ENCODE peak calls at places on chromosome 20, in seven cellular contexts. O is activated CD8-positive, alpha-beta T cell treated with anti-CD3 and anti-CD28 coated beads for 36 hours; P is astrocyte; R is HFFc6; K is progenitor cell of endocrine pancreas; E is nephron progenitor cell; V is stomach. Y is an unnamed sample.

GRCh38 chr20:54510546-54511129 is 35.2 kb downstream of the DOK5 start:
- DNase-seq in K (no peak), P (peak), V (no peak), E (peak), O (no peak), R (no peak), Y (no peak)

GRCh38 chr20:56766528-56766927 is 137.4 kb downstream of the TFAP2C start:
- DNase-seq in V (no peak), R (no peak), E (no peak), P (no peak), K (no peak), O (no peak), Y (no peak)

GRCh38 chr20:35326021-35326731 is 34.0 kb upstream of the FAM83C start:
- DNase-seq in R (no peak), V (peak), P (no peak), O (no peak), K (no peak), E (no peak), Y (no peak)

GRCh38 chr20:54323227-54323734 is 115.4 kb downstream of the PFDN4 start:
- DNase-seq in O (no peak), P (no peak), K (no peak), E (no peak), V (no peak), R (no peak), Y (no peak)

GRCh38 chr20:38201356-38201755 is 36.3 kb upstream of the TGM2 start:
- DNase-seq in P (peak), E (no peak), O (no peak), V (no peak), R (peak), K (no peak), Y (no peak)

GRCh38 chr20:775679-776135 is 7.4 kb upstream of the SLC52A3 start:
- DNase-seq in O (no peak), V (peak), E (no peak), P (no peak), K (no peak), R (no peak), Y (no peak)

GRCh38 chr20:2760381-2761305 is 39.8 kb downstream of the CPXM1 start:
- DNase-seq in P (no peak), E (no peak), K (no peak), O (no peak), V (no peak), R (no peak), Y (no peak)

GRCh38 chr20:48760403-48760889 is 67.4 kb downstream of the PREX1 start:
- DNase-seq in V (peak), K (no peak), R (no peak), O (peak), E (no peak), P (peak), Y (no peak)

GRCh38 chr20:35447082-35447789 is 8.2 kb upstream of the CEP250 start:
- DNase-seq in K (peak), V (peak), E (peak), R (peak), O (peak), P (peak), Y (peak)

GRCh38 chr20:44648068-44648467 is 3.4 kb downstream of the ADA start:
- DNase-seq in E (no peak), P (no peak), R (no peak), O (no peak), K (no peak), V (peak), Y (no peak)

GRCh38 chr20:34070079-34070439 is 42.0 kb downstream of the EIF2S2 start:
- DNase-seq in K (no peak), E (no peak), V (no peak), R (no peak), O (no peak), P (no peak), Y (no peak)
- TF ChIP-seq CTCF in K (no peak), E (no peak), V (no peak), R (peak), O (peak), P (no peak), Y (peak)

DNA sequence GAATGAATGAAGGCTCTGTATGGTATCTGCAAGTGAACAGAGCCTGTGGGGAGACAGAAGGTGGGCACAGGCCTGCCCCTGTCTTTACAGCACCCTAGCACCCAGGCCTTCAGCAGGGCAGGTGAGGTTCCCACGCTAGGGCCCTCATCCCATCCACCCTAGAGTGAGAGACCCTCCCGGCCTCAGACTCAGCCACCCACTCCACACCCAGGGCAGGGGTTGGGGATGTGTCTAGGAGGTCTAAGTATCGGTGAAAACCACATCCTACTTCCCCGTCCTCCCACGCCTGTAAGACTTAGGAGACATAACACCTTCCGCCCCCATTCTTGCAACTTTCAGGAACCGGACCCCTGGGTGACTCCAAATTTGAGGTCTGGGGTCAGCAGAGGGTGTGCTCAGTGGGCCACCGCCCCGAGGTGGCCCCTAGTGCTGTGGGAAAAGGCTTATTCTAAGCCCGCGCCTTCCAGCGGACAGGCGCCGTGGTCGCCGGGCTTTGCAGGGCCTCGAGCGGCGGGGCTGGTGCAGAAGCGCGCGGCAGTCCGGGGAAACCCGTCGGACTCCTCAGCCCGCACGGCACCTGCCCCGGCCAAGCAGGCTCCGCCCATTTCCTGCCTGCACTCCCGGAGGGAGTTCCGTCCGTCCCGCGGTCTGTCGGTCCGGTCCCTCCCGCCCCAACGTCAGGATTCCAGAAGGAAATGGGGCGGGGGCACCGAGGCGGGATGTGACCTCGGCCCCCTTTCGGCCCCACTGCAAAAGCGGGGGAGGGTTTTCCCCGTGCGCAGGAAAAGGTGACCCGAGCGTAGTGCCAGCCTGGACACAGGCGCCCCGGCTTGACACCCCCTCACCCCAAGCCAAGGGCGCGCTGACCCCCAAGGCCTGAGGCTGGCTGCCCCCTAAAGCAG is 872 bp downstream of the SAMD10 start:
- DNase-seq in O (peak), P (no peak), E (peak), R (no peak), K (peak), V (peak), Y (no peak)
- TF ChIP-seq CTCF in O (no peak), P (no peak), E (no peak), R (no peak), K (no peak), V (no peak), Y (no peak)

GRCh38 chr20:32021091-32021490 is 10.9 kb downstream of the CCM2L start:
- DNase-seq in V (no peak), P (no peak), K (no peak), R (no peak), E (no peak), O (no peak), Y (no peak)

GRCh38 chr20:32019563-32020463 is 9.6 kb downstream of the CCM2L start:
- DNase-seq in K (no peak), P (no peak), V (no peak), R (no peak), O (no peak), E (no peak), Y (no peak)

GRCh38 chr20:32018269-32019155 is 8.3 kb downstream of the CCM2L start:
- DNase-seq in R (no peak), V (peak), E (peak), K (peak), O (peak), P (no peak), Y (peak)

GRCh38 chr20:32019156-32019510 is 8.9 kb downstream of the CCM2L start:
- DNase-seq in P (no peak), E (peak), O (no peak), V (no peak), R (no peak), K (peak), Y (no peak)

GRCh38 chr20:32017711-32018251 is 7.5 kb downstream of the CCM2L start:
- DNase-seq in P (no peak), K (peak), R (no peak), E (peak), O (peak), V (peak), Y (no peak)
- TF ChIP-seq CTCF in P (no peak), K (peak), R (no peak), E (no peak), O (no peak), V (peak), Y (no peak)

DNA sequence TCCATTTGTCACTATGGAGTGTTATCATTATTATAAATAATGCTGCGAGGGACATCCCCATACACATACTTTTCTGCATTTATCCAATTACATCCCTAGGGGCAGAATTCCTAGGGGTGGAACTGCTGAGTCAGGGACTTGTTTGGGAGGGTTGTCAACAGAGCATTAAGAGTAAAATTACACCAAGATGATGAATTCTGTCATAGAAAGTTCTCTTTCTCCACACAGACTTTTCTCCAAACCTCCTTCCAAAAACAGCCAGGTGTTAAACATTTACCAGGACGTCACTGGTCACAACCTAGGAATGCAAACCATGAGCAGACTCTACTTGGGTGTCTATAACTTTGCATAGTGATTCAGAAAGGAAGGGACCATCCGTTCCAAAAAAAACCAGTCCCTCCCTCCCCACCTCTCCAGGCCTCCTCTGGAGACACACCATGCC is 95.5 kb downstream of the PRND start:
- DNase-seq in O (no peak), R (peak), V (no peak), E (no peak), K (no peak), P (no peak), Y (no peak)
- TF ChIP-seq CTCF in O (no peak), R (peak), V (no peak), E (no peak), K (no peak), P (no peak), Y (no peak)

GRCh38 chr20:46402236-46402886 is 4.1 kb downstream of the ELMO2 start:
- DNase-seq in R (peak), P (peak), V (no peak), E (no peak), K (no peak), O (no peak), Y (no peak)

GRCh38 chr20:46406986-46407670 is 713 bp upstream of the ELMO2 start:
- DNase-seq in R (peak), V (peak), P (peak), O (peak), E (peak), K (no peak), Y (peak)

GRCh38 chr20:46407671-46407996 is 1.2 kb upstream of the ELMO2 start:
- DNase-seq in P (no peak), R (no peak), V (no peak), O (no peak), K (no peak), E (no peak), Y (no peak)

GRCh38 chr20:46408281-46408731 is 1.9 kb upstream of the ELMO2 start:
- DNase-seq in O (no peak), R (no peak), V (no peak), E (no peak), P (no peak), K (no peak), Y (no peak)

GRCh38 chr20:46406200-46406985 is at the start of gene ELMO2:
- DNase-seq in E (peak), V (peak), P (peak), O (peak), K (peak), R (peak), Y (peak)
- TF ChIP-seq CTCF in E (no peak), V (peak), P (no peak), O (no peak), K (peak), R (peak), Y (peak)

GRCh38 chr20:50281831-50282591 is 91.4 kb downstream of the CEBPB start:
- DNase-seq in R (no peak), V (no peak), K (no peak), P (no peak), O (peak), E (peak), Y (no peak)
- TF ChIP-seq CTCF in R (peak), V (no peak), K (no peak), P (no peak), O (no peak), E (no peak), Y (no peak)

DNA sequence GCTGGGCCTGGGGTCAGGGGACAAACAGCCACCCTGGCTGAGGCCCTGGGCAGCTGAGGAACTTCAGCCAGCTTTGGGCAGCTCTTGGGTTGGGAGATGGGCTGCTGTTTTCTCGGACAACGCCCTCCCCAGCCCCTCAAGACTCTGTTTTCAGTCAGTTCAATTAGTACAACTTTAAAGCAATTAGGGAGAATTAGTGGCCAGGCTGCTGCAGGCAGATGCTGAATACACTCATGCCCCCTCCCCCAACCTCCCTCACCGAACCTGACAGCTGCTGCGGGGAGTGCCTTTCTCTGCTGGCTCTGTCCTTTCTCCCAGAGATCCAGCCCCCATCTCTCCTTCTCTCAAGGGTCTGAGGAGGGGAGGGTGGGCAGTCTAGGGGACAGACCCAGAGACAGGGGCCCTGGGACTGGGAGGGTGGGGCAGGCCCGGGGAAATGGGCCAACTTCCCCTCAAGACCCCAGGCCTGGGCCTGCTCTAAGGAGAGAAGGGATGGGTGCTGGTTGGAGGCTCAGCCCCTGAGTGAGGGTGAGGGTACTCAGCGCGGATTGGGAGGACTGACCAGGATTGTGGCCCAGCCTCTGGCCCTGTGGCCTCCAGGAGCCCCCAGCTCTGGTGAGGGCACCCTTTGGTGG is 17.8 kb upstream of the MYT1 start:
- DNase-seq in E (no peak), O (no peak), P (no peak), V (no peak), R (no peak), K (no peak), Y (no peak)
- TF ChIP-seq CTCF in E (no peak), O (no peak), P (no peak), V (no peak), R (no peak), K (no peak), Y (no peak)

DNA sequence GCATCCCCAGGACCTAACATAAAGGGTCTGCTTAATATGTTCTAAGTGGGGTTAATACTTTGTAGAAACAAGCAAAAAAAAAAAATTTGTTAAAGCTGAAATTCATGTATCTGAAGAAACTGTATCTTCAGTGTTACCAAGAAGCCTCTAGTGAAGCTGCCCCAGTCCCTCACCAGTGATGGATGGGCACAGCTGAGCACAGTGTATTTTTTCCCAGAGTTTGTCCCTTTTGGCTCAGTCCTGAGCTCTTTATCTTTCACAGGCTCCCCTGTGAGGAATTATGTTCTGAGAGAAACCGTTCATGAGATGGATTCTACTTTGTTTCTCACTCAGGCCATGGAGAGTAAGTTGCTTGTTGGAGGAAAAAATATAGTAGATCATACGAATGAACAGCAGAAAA is 38.4 kb downstream of the KIF3B start:
- DNase-seq in E (no peak), V (no peak), O (no peak), K (no peak), P (no peak), R (no peak), Y (no peak)
- TF ChIP-seq CTCF in E (no peak), V (no peak), O (no peak), K (no peak), P (no peak), R (no peak), Y (no peak)